ENCODE peak calls at places on chromosomes 2 and 18, in ten cellular contexts. F is sigmoid colon, M is foreskin fibroblast, Y is lower leg skin, X is AG09309, T is GM23248, J is WERI-Rb-1, S is ascending aorta, C is AG04450, L is kidney. O is an unnamed sample.

GRCh38 chr18:28789460-28789859 is 612.5 kb upstream of the CDH2 start:
- DNase-seq in F (no peak), M (no peak), Y (no peak), X (no peak), T (peak), J (no peak), S (no peak), C (no peak), L (no peak), O (no peak)

GRCh38 chr2:113282747-113283533 is 4.2 kb upstream of the PAX8 start:
- DNase-seq in F (no peak), M (peak), Y (peak), X (no peak), T (peak), J (peak), S (peak), C (no peak), L (peak), O (peak)

GRCh38 chr2:191521608-191522208 is 156.2 kb upstream of the NABP1 start:
- DNase-seq in F (no peak), M (peak), Y (no peak), X (no peak), T (peak), J (no peak), S (no peak), C (no peak), L (no peak), O (peak)

GRCh38 chr2:94871226-94872087 is at the start of gene TEKT4:
- DNase-seq in F (no peak), M (no peak), Y (no peak), X (no peak), T (peak), J (peak), S (no peak), C (no peak), L (peak), O (no peak)

GRCh38 chr2:74186038-74186437 is 7.4 kb upstream of the MOB1A start:
- DNase-seq in F (peak), M (no peak), Y (peak), X (no peak), T (no peak), J (no peak), S (no peak), C (no peak), L (no peak), O (no peak)

GRCh38 chr18:48418409-48419267 is 9.5 kb upstream of the ZBTB7C start:
- DNase-seq in F (no peak), M (no peak), Y (no peak), X (no peak), T (no peak), J (no peak), S (peak), C (no peak), L (no peak), O (no peak)

GRCh38 chr2:216112926-216113325 is 3.8 kb downstream of the XRCC5 start:
- DNase-seq in F (no peak), M (no peak), Y (no peak), X (no peak), T (no peak), J (no peak), S (no peak), C (no peak), L (no peak), O (no peak)

GRCh38 chr2:71669628-71670429 is 216.5 kb downstream of the DYSF start:
- DNase-seq in F (peak), M (no peak), Y (no peak), X (no peak), T (no peak), J (no peak), S (peak), C (no peak), L (no peak), O (no peak)

GRCh38 chr2:6309415-6310185 is 556.1 kb downstream of the CMPK2 start:
- DNase-seq in F (no peak), M (no peak), Y (no peak), X (no peak), T (no peak), J (no peak), S (no peak), C (no peak), L (peak), O (no peak)

GRCh38 chr2:29206941-29207340 is 91.7 kb downstream of the CLIP4 start:
- DNase-seq in F (no peak), M (no peak), Y (peak), X (no peak), T (no peak), J (no peak), S (no peak), C (no peak), L (no peak), O (no peak)

GRCh38 chr2:64613276-64613675 is 40.4 kb downstream of the SERTAD2 start:
- DNase-seq in F (peak), M (no peak), Y (no peak), X (no peak), T (no peak), J (no peak), S (peak), C (no peak), L (no peak), O (no peak)

GRCh38 chr2:33484042-33484621 is 7.7 kb downstream of the RASGRP3 start:
- DNase-seq in F (no peak), M (no peak), Y (no peak), X (no peak), T (peak), J (no peak), S (no peak), C (no peak), L (no peak), O (peak)
- H3K4me3 ChIP-seq in F (no peak), M (no peak), Y (no peak), X (no peak), T (no peak), J (no peak), S (no peak), C (no peak), L (no peak), O (no peak)

GRCh38 chr2:158783923-158784322 is 11.2 kb upstream of the DAPL1 start:
- DNase-seq in F (no peak), M (no peak), Y (no peak), X (no peak), T (no peak), J (no peak), S (no peak), C (no peak), L (no peak), O (no peak)
- H3K4me3 ChIP-seq in F (no peak), M (no peak), Y (no peak), X (no peak), T (no peak), J (no peak), S (no peak), C (no peak), L (no peak), O (no peak)

DNA sequence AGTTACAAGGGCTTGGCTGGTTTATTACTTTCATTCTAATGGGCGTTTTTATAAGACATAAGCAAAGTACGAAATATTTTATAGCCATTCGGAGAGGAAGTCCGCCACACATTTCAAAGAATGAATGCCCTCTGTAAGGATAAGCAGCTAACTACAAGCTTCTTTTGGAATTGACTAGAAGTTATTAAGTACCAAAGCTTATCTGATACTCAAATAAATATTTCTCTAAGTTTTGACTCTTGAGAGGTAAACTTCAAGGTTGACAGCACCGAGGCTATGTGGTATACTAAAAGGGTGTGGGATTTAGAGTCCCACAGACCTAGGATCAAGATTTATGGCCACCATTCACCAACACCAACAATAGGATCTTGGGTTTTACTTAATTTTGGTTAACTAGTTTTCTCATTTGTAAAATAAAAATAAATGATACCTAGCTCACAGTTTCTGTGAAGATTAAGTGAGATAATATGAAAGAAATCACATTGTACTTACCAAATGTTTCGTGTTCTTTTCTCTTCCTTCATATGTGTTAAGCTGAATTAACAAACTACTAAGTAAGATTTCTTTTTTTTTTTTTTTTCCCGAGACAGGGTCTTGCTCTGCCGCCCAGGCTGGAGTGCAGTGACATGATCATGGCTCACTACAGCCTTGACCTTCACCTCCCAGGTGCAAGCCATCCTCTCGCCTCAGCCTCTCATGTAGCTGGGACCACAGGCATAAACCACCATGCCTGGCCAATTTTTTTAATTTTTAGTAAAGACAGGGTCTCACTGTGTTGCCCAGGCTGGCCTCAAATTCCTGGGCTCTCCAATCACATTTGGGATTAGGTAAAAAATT is 47.9 kb upstream of the MSH2 start:
- DNase-seq in F (no peak), M (no peak), Y (no peak), X (no peak), T (no peak), J (no peak), S (no peak), C (no peak), L (no peak), O (no peak)
- H3K4me3 ChIP-seq in F (no peak), M (no peak), Y (no peak), X (no peak), T (no peak), J (no peak), S (no peak), C (no peak), L (no peak), O (no peak)

GRCh38 chr2:173401716-173402326 is 47.1 kb downstream of the CDCA7 start:
- DNase-seq in F (no peak), M (peak), Y (no peak), X (no peak), T (peak), J (no peak), S (no peak), C (no peak), L (no peak), O (peak)
- H3K4me3 ChIP-seq in F (no peak), M (peak), Y (no peak), X (peak), T (peak), J (peak), S (peak), C (peak), L (peak), O (peak)

GRCh38 chr18:30328839-30329238 is 713.7 kb downstream of the DSC3 start:
- DNase-seq in F (no peak), M (no peak), Y (no peak), X (no peak), T (no peak), J (no peak), S (no peak), C (no peak), L (no peak), O (no peak)
- H3K4me3 ChIP-seq in F (no peak), M (no peak), Y (no peak), X (no peak), T (no peak), J (no peak), S (no peak), C (no peak), L (no peak), O (no peak)

GRCh38 chr2:98747888-98748287 is 17.0 kb upstream of the MGAT4A start:
- DNase-seq in F (no peak), M (no peak), Y (no peak), X (no peak), T (no peak), J (no peak), S (no peak), C (no peak), L (no peak), O (no peak)

GRCh38 chr2:98749053-98749450 is 18.1 kb upstream of the MGAT4A start:
- DNase-seq in F (no peak), M (peak), Y (peak), X (no peak), T (no peak), J (peak), S (peak), C (no peak), L (no peak), O (no peak)

GRCh38 chr2:98751748-98752147 is 20.8 kb upstream of the MGAT4A start:
- DNase-seq in F (no peak), M (no peak), Y (no peak), X (no peak), T (no peak), J (no peak), S (no peak), C (no peak), L (no peak), O (no peak)

GRCh38 chr2:98748303-98749052 is 17.5 kb upstream of the MGAT4A start:
- DNase-seq in F (no peak), M (no peak), Y (no peak), X (no peak), T (no peak), J (no peak), S (no peak), C (no peak), L (no peak), O (no peak)

DNA sequence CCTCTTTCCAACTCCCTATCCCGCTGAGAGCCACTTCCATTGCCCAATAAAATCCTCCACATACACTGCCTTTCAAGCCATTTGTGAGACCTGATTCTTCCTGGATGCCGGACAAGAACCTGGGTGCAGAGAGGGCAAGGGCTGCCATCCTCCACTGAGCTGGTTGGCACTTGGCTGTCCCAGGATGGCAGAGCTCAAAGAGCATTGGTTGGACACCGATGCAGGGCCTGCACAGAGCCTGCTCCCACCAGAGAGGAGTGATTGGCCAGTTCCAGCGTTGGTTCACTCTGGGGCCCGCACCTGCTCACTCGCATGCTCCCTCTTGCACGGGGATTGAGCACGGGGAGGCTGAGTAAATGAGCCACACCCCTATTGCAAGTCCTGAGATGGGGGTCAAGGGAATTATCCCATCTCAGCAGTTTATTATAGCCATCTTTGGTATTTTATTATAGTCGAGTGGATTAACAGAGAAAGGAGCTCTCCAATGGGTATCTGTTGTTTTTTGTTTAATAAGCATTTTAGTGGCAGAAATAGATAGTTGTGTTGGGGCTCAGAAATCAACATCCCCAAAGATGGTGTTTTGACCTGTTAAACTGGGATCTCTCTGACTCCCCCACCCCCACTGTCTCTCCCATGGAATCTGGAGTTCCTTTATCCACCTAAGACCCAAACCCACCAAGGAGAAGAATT is 19.8 kb upstream of the MGAT4A start:
- DNase-seq in F (no peak), M (no peak), Y (no peak), X (no peak), T (no peak), J (no peak), S (no peak), C (no peak), L (no peak), O (no peak)
- H3K4me3 ChIP-seq in F (no peak), M (no peak), Y (no peak), X (no peak), T (no peak), J (no peak), S (no peak), C (no peak), L (no peak), O (no peak)

GRCh38 chr2:11498543-11499034 is 32.6 kb upstream of the E2F6 start:
- DNase-seq in F (peak), M (peak), Y (peak), X (no peak), T (peak), J (no peak), S (no peak), C (no peak), L (no peak), O (no peak)
- H3K4me3 ChIP-seq in F (no peak), M (no peak), Y (no peak), X (no peak), T (no peak), J (no peak), S (no peak), C (no peak), L (no peak), O (no peak)

DNA sequence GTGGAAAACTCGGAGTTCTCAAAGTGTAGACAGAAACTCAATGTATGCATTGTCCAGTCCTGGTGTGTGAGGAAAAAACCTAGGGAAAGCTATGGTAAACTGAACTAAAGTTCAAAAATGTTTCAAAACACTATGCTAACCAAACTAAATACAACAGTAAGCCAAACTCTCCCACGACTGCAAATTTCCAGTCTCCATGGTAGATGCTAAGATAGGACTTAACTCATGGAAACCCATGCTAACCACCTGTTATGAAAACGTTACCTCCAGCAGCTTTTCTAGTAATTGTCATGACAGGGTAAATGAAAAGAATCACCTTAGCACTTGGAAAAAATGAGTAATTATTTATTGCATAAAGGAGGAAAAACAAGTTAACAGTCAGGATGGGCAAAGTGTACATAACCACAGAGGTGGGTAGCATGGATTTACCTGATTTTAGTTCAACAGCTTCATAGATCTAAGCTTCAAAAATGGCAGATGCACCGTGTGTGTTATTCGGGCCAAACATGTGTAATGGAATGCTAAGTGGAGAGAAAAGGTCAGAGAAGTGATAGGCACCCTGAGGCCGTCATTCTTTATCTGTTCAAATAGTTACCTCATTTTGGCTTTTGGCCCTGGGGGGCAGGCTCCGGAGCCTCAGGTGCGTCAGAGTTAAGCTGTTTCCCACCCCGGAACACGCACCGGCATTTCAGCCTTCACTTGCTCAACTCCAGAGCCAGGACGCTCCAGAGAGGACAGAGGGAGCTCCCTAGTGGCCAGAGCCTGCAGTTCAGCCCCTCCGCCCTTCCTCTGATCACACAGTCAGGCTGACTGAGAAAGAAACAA is 135.5 kb upstream of the EPC2 start:
- DNase-seq in F (peak), M (peak), Y (peak), X (peak), T (peak), J (peak), S (peak), C (peak), L (peak), O (peak)
- H3K4me3 ChIP-seq in F (peak), M (no peak), Y (no peak), X (no peak), T (peak), J (peak), S (peak), C (peak), L (peak), O (peak)

GRCh38 chr2:28128281-28128950 is 237.9 kb downstream of the BABAM2 start:
- DNase-seq in F (no peak), M (peak), Y (no peak), X (no peak), T (peak), J (no peak), S (no peak), C (no peak), L (no peak), O (no peak)
- H3K4me3 ChIP-seq in F (no peak), M (no peak), Y (no peak), X (no peak), T (no peak), J (no peak), S (no peak), C (no peak), L (no peak), O (no peak)

O was measured in choroid plexus epithelial cell.